ENCODE peak calls at places on chromosomes 13 and 19, in ten cellular contexts. P is suprapubic skin, S is sigmoid colon, Z is stomach, Q is A549, K is tibial nerve, U is ovary, G is upper lobe of left lung, D is GM12878, C is SK-N-SH. J is an unnamed sample.

GRCh38 chr13:98363326-98363725 is 186.3 kb upstream of the RNF113B start:
- DNase-seq in P (no peak), S (no peak), Z (no peak), Q (no peak), K (no peak), U (no peak), G (no peak), D (no peak), C (no peak), J (no peak)

GRCh38 chr19:51501594-51502263 is at the start of gene SIGLEC12:
- DNase-seq in P (no peak), S (peak; percentile 67), Z (no peak), Q (no peak), K (no peak), U (no peak), G (peak; percentile 74), D (no peak), C (no peak), J (peak; percentile 28)

GRCh38 chr13:73667756-73668155 is 466.4 kb downstream of the KLF12 start:
- DNase-seq in P (no peak), S (no peak), Z (peak; percentile 44), Q (no peak), K (no peak), U (no peak), G (no peak), D (no peak), C (no peak), J (no peak)

GRCh38 chr13:56718791-56719190 is 421.9 kb upstream of the PRR20A start:
- DNase-seq in P (no peak), S (no peak), Z (no peak), Q (no peak), K (no peak), U (no peak), G (no peak), D (no peak), C (no peak), J (no peak)

GRCh38 chr19:10769533-10770491 is 51.9 kb downstream of the DNM2 start:
- DNase-seq in P (no peak), S (peak; percentile 73), Z (peak; percentile 36), Q (no peak), K (peak; percentile 27), U (peak; percentile 58), G (peak; percentile 70), D (no peak), C (peak; percentile 80), J (peak; percentile 31)

GRCh38 chr19:49472936-49473335 is 1.1 kb upstream of the FLT3LG start:
- DNase-seq in P (no peak), S (no peak), Z (no peak), Q (no peak), K (no peak), U (no peak), G (no peak), D (no peak), C (no peak), J (no peak)

GRCh38 chr13:64662887-64663593 is 2567.1 kb downstream of the PCDH9 start:
- DNase-seq in P (no peak), S (no peak), Z (no peak), Q (no peak), K (no peak), U (no peak), G (no peak), D (no peak), C (no peak), J (no peak)

GRCh38 chr19:43934985-43935708 is at the start of gene ZNF45:
- DNase-seq in P (peak; percentile 89), S (peak; percentile 92), Z (peak; percentile 89), Q (peak; percentile 97), K (peak; percentile 69), U (peak; percentile 85), G (peak; percentile 92), D (peak; percentile 60), C (peak; percentile 88), J (peak; percentile 90)

GRCh38 chr13:97275265-97275664 is 53.1 kb downstream of the MBNL2 start:
- DNase-seq in P (no peak), S (no peak), Z (no peak), Q (no peak), K (no peak), U (no peak), G (no peak), D (no peak), C (no peak), J (no peak)

GRCh38 chr19:4803736-4804695 is 12.5 kb downstream of the FEM1A start:
- DNase-seq in P (no peak), S (no peak), Z (peak; percentile 65), Q (peak; percentile 47), K (no peak), U (peak; percentile 60), G (peak; percentile 54), D (no peak), C (peak; percentile 90), J (peak; percentile 49)

GRCh38 chr13:45367358-45367757 is 26.4 kb upstream of the TPT1 start:
- DNase-seq in P (no peak), S (no peak), Z (peak; percentile 72), Q (peak; percentile 63), K (no peak), U (no peak), G (peak; percentile 79), D (peak; percentile 67), C (no peak), J (peak; percentile 81)

GRCh38 chr13:37074703-37075102 is 15.2 kb upstream of the SUPT20H start:
- DNase-seq in P (no peak), S (no peak), Z (no peak), Q (no peak), K (no peak), U (no peak), G (no peak), D (no peak), C (peak; percentile 39), J (no peak)

GRCh38 chr19:10797541-10798256 is 38.3 kb downstream of the TMED1 start:
- DNase-seq in P (no peak), S (no peak), Z (no peak), Q (no peak), K (no peak), U (no peak), G (no peak), D (peak; percentile 74), C (peak; percentile 25), J (no peak)

GRCh38 chr19:39671739-39672363 is 16.1 kb downstream of the LGALS16 start:
- DNase-seq in P (no peak), S (no peak), Z (peak; percentile 29), Q (peak; percentile 69), K (no peak), U (no peak), G (no peak), D (no peak), C (peak; percentile 34), J (no peak)

GRCh38 chr13:106561551-106562170 is 6.3 kb downstream of the ARGLU1 start:
- DNase-seq in P (no peak), S (no peak), Z (no peak), Q (no peak), K (no peak), U (no peak), G (no peak), D (peak; percentile 55), C (no peak), J (no peak)

GRCh38 chr19:30123611-30124010 is 181.6 kb downstream of the URI1 start:
- DNase-seq in P (no peak), S (no peak), Z (no peak), Q (no peak), K (no peak), U (no peak), G (no peak), D (no peak), C (no peak), J (no peak)
- H3K4me1 ChIP-seq in P (no peaks in the 10 kb centered on the region), S (no peaks in the 10 kb centered on the region), Z (no peaks in the 10 kb centered on the region), Q (no peaks in the 10 kb centered on the region), K (no peaks in the 10 kb centered on the region), U (no peaks in the 10 kb centered on the region), G (no peaks in the 10 kb centered on the region), D (no peaks in the 10 kb centered on the region), C (no peaks in the 10 kb centered on the region), J (no peaks in the 10 kb centered on the region)

GRCh38 chr13:99659234-99659633 is 158.0 kb downstream of the TM9SF2 start:
- DNase-seq in P (no peak), S (no peak), Z (no peak), Q (no peak), K (no peak), U (no peak), G (no peak), D (no peak), C (no peak), J (no peak)

GRCh38 chr13:99656843-99657506 is 155.7 kb downstream of the TM9SF2 start:
- DNase-seq in P (no peak), S (no peak), Z (no peak), Q (no peak), K (no peak), U (no peak), G (no peak), D (no peak), C (no peak), J (no peak)

GRCh38 chr13:99660101-99660500 is 158.8 kb downstream of the TM9SF2 start:
- DNase-seq in P (no peak), S (no peak), Z (no peak), Q (no peak), K (no peak), U (no peak), G (no peak), D (no peak), C (no peak), J (no peak)

GRCh38 chr13:99657848-99658265 is 156.6 kb downstream of the TM9SF2 start:
- DNase-seq in P (no peak), S (no peak), Z (peak; percentile 49), Q (peak; percentile 15), K (no peak), U (peak; percentile 19), G (peak; percentile 37), D (no peak), C (peak; percentile 28), J (no peak)

GRCh38 chr13:99658266-99658991 is 157.2 kb downstream of the TM9SF2 start:
- DNase-seq in P (peak; percentile 83), S (peak; percentile 72), Z (peak; percentile 65), Q (peak; percentile 21), K (peak; percentile 27), U (peak; percentile 34), G (peak; percentile 38), D (no peak), C (peak; percentile 59), J (peak; percentile 37)
- TF ChIP-seq CTCF in P (no peak), S (no peak), Z (no peak), Q (peak; percentile 44), K (peak; percentile 27), U (no peak), G (no peak), D (peak; percentile 61), C (peak; percentile 56), J (peak; percentile 29)

GRCh38 chr19:7242601-7243258 is 51.5 kb downstream of the INSR start:
- DNase-seq in P (no peak), S (no peak), Z (no peak), Q (no peak), K (no peak), U (no peak), G (no peak), D (peak; percentile 77), C (peak; percentile 49), J (no peak)
- TF ChIP-seq EP300 in P (no peak), S (no peak), Z (no peak), Q (no peak), K (no peak), U (no peak), G (no peak), D (no peak), C (no peak), J (no peak)

DNA sequence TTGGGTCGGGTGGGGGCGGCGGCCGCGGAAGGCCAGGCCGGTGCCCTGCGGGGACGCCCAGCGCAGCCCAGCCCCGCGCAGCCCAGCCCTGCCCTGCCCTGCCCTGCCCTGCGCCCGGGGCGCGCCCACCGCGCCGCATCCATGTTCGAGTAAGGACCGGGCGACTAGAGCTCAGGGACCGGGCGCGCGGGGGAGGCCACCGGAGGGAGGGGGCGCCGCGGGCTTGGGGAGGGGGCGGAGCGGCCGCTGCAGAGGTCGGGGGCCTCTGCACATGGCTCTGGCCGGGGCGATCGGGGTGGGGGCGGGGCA is 169 bp downstream of the GRAMD1A start:
- DNase-seq in P (no peak), S (no peak), Z (no peak), Q (no peak), K (no peak), U (no peak), G (no peak), D (no peak), C (no peak), J (no peak)
- H3K4me1 ChIP-seq in P (peaks cover 47% of the 10 kb centered on the region), S (peaks cover 47% of the 10 kb centered on the region), Z (peaks cover 86% of the 10 kb centered on the region), Q (peaks cover 80% of the 10 kb centered on the region), K (no peaks in the 10 kb centered on the region), U (peaks cover 25% of the 10 kb centered on the region), G (peaks cover 87% of the 10 kb centered on the region), D (peaks cover 43% of the 10 kb centered on the region), C (peaks cover 7% of the 10 kb centered on the region), J (peaks cover 83% of the 10 kb centered on the region)